ENCODE peak calls at places on chromosomes 4 and X, in eight cellular contexts. One of them, this sample, is unnamed.

GRCh38 chr4:180455226-180455625 is 1788.0 kb upstream of the TENM3 start:
- DNase-seq in NCI-H1092 treated with DMSO at 0.1 percent for 48 hours: no peak
- DNase-seq in posterior cingulate gyrus: no peak
- DNase-seq in NCI-H1436: no peak
- DNase-seq in stimulated activated CD4-positive, alpha-beta T cell treated with anti-CD3 and anti-CD28 coated beads, Interleukin-12 subunit alpha, Interleukin-12 subunit beta, amount 100 ng/mL, for 4 hours: no peak
- DNase-seq in foreskin fibroblast: no peak
- DNase-seq in hypothalamus: no peak
- DNase-seq in stimulated activated naive CD4-positive, alpha-beta T cell: no peak
- DNase-seq in this sample: no peak

GRCh38 chr4:142336251-142336934 is 509.7 kb downstream of the INPP4B start:
- DNase-seq in NCI-H1092 treated with DMSO at 0.1 percent for 48 hours: no peak
- DNase-seq in posterior cingulate gyrus: no peak
- DNase-seq in NCI-H1436: no peak
- DNase-seq in stimulated activated CD4-positive, alpha-beta T cell treated with anti-CD3 and anti-CD28 coated beads, Interleukin-12 subunit alpha, Interleukin-12 subunit beta, amount 100 ng/mL, for 4 hours: no peak
- DNase-seq in foreskin fibroblast: no peak
- DNase-seq in hypothalamus: no peak
- DNase-seq in stimulated activated naive CD4-positive, alpha-beta T cell: no peak
- DNase-seq in this sample: no peak

GRCh38 chrX:74922922-74923321 is 2.3 kb downstream of the NEXMIF start:
- DNase-seq in NCI-H1092 treated with DMSO at 0.1 percent for 48 hours: no peak
- DNase-seq in posterior cingulate gyrus: no peak
- DNase-seq in NCI-H1436: no peak
- DNase-seq in stimulated activated CD4-positive, alpha-beta T cell treated with anti-CD3 and anti-CD28 coated beads, Interleukin-12 subunit alpha, Interleukin-12 subunit beta, amount 100 ng/mL, for 4 hours: no peak
- DNase-seq in foreskin fibroblast: no peak
- DNase-seq in hypothalamus: no peak
- DNase-seq in stimulated activated naive CD4-positive, alpha-beta T cell: no peak
- DNase-seq in this sample: no peak

GRCh38 chr4:30586850-30587249 is 133.3 kb upstream of the PCDH7 start:
- DNase-seq in NCI-H1092 treated with DMSO at 0.1 percent for 48 hours: no peak
- DNase-seq in posterior cingulate gyrus: no peak
- DNase-seq in NCI-H1436: no peak
- DNase-seq in stimulated activated CD4-positive, alpha-beta T cell treated with anti-CD3 and anti-CD28 coated beads, Interleukin-12 subunit alpha, Interleukin-12 subunit beta, amount 100 ng/mL, for 4 hours: no peak
- DNase-seq in foreskin fibroblast: no peak
- DNase-seq in hypothalamus: no peak
- DNase-seq in stimulated activated naive CD4-positive, alpha-beta T cell: no peak
- DNase-seq in this sample: no peak

GRCh38 chrX:13126785-13127184 is 82.4 kb upstream of the FAM9C start:
- DNase-seq in NCI-H1092 treated with DMSO at 0.1 percent for 48 hours: no peak
- DNase-seq in posterior cingulate gyrus: no peak
- DNase-seq in NCI-H1436: no peak
- DNase-seq in stimulated activated CD4-positive, alpha-beta T cell treated with anti-CD3 and anti-CD28 coated beads, Interleukin-12 subunit alpha, Interleukin-12 subunit beta, amount 100 ng/mL, for 4 hours: no peak
- DNase-seq in foreskin fibroblast: no peak
- DNase-seq in hypothalamus: no peak
- DNase-seq in stimulated activated naive CD4-positive, alpha-beta T cell: no peak
- DNase-seq in this sample: no peak

GRCh38 chrX:72258174-72258573 is 18.9 kb downstream of the RPS4X start:
- DNase-seq in NCI-H1092 treated with DMSO at 0.1 percent for 48 hours: no peak
- DNase-seq in posterior cingulate gyrus: no peak
- DNase-seq in NCI-H1436: no peak
- DNase-seq in stimulated activated CD4-positive, alpha-beta T cell treated with anti-CD3 and anti-CD28 coated beads, Interleukin-12 subunit alpha, Interleukin-12 subunit beta, amount 100 ng/mL, for 4 hours: no peak
- DNase-seq in foreskin fibroblast: peak; percentile 92
- DNase-seq in hypothalamus: no peak
- DNase-seq in stimulated activated naive CD4-positive, alpha-beta T cell: no peak
- DNase-seq in this sample: peak; percentile 20

GRCh38 chr4:3402409-3403103 is 39.2 kb upstream of the HGFAC start:
- DNase-seq in NCI-H1092 treated with DMSO at 0.1 percent for 48 hours: no peak
- DNase-seq in posterior cingulate gyrus: peak; percentile 1
- DNase-seq in NCI-H1436: no peak
- DNase-seq in stimulated activated CD4-positive, alpha-beta T cell treated with anti-CD3 and anti-CD28 coated beads, Interleukin-12 subunit alpha, Interleukin-12 subunit beta, amount 100 ng/mL, for 4 hours: no peak
- DNase-seq in foreskin fibroblast: peak; percentile 43
- DNase-seq in hypothalamus: no peak
- DNase-seq in stimulated activated naive CD4-positive, alpha-beta T cell: no peak
- DNase-seq in this sample: no peak

GRCh38 chr4:116872941-116873340 is 212.4 kb downstream of the TRAM1L1 start:
- DNase-seq in NCI-H1092 treated with DMSO at 0.1 percent for 48 hours: no peak
- DNase-seq in posterior cingulate gyrus: no peak
- DNase-seq in NCI-H1436: no peak
- DNase-seq in stimulated activated CD4-positive, alpha-beta T cell treated with anti-CD3 and anti-CD28 coated beads, Interleukin-12 subunit alpha, Interleukin-12 subunit beta, amount 100 ng/mL, for 4 hours: no peak
- DNase-seq in foreskin fibroblast: no peak
- DNase-seq in hypothalamus: no peak
- DNase-seq in stimulated activated naive CD4-positive, alpha-beta T cell: no peak
- DNase-seq in this sample: no peak

GRCh38 chrX:154366666-154367055 is 7.8 kb downstream of the FLNA start:
- DNase-seq in NCI-H1092 treated with DMSO at 0.1 percent for 48 hours: no peak
- DNase-seq in posterior cingulate gyrus: no peak
- DNase-seq in NCI-H1436: no peak
- DNase-seq in stimulated activated CD4-positive, alpha-beta T cell treated with anti-CD3 and anti-CD28 coated beads, Interleukin-12 subunit alpha, Interleukin-12 subunit beta, amount 100 ng/mL, for 4 hours: no peak
- DNase-seq in foreskin fibroblast: peak; percentile 40
- DNase-seq in hypothalamus: peak; percentile 12
- DNase-seq in stimulated activated naive CD4-positive, alpha-beta T cell: no peak
- DNase-seq in this sample: no peak

GRCh38 chrX:18964026-18964425 is 19.9 kb downstream of the PHKA2 start:
- DNase-seq in NCI-H1092 treated with DMSO at 0.1 percent for 48 hours: no peak
- DNase-seq in posterior cingulate gyrus: no peak
- DNase-seq in NCI-H1436: no peak
- DNase-seq in stimulated activated CD4-positive, alpha-beta T cell treated with anti-CD3 and anti-CD28 coated beads, Interleukin-12 subunit alpha, Interleukin-12 subunit beta, amount 100 ng/mL, for 4 hours: no peak
- DNase-seq in foreskin fibroblast: no peak
- DNase-seq in hypothalamus: no peak
- DNase-seq in stimulated activated naive CD4-positive, alpha-beta T cell: no peak
- DNase-seq in this sample: no peak

GRCh38 chr4:27474691-27475090 is 614.0 kb downstream of the STIM2 start:
- DNase-seq in NCI-H1092 treated with DMSO at 0.1 percent for 48 hours: no peak
- DNase-seq in posterior cingulate gyrus: no peak
- DNase-seq in NCI-H1436: no peak
- DNase-seq in stimulated activated CD4-positive, alpha-beta T cell treated with anti-CD3 and anti-CD28 coated beads, Interleukin-12 subunit alpha, Interleukin-12 subunit beta, amount 100 ng/mL, for 4 hours: no peak
- DNase-seq in foreskin fibroblast: no peak
- DNase-seq in hypothalamus: no peak
- DNase-seq in stimulated activated naive CD4-positive, alpha-beta T cell: no peak
- DNase-seq in this sample: no peak

GRCh38 chr4:24840362-24840761 is 45.0 kb downstream of the SOD3 start:
- DNase-seq in NCI-H1092 treated with DMSO at 0.1 percent for 48 hours: no peak
- DNase-seq in posterior cingulate gyrus: no peak
- DNase-seq in NCI-H1436: no peak
- DNase-seq in stimulated activated CD4-positive, alpha-beta T cell treated with anti-CD3 and anti-CD28 coated beads, Interleukin-12 subunit alpha, Interleukin-12 subunit beta, amount 100 ng/mL, for 4 hours: no peak
- DNase-seq in foreskin fibroblast: no peak
- DNase-seq in hypothalamus: no peak
- DNase-seq in stimulated activated naive CD4-positive, alpha-beta T cell: no peak
- DNase-seq in this sample: no peak

GRCh38 chr4:89724716-89725115 is 112.2 kb downstream of the SNCA start:
- DNase-seq in NCI-H1092 treated with DMSO at 0.1 percent for 48 hours: no peak
- DNase-seq in posterior cingulate gyrus: no peak
- DNase-seq in NCI-H1436: no peak
- DNase-seq in stimulated activated CD4-positive, alpha-beta T cell treated with anti-CD3 and anti-CD28 coated beads, Interleukin-12 subunit alpha, Interleukin-12 subunit beta, amount 100 ng/mL, for 4 hours: no peak
- DNase-seq in foreskin fibroblast: peak; percentile 82
- DNase-seq in hypothalamus: no peak
- DNase-seq in stimulated activated naive CD4-positive, alpha-beta T cell: no peak
- DNase-seq in this sample: no peak

GRCh38 chrX:17860811-17861495 is at the start of gene RAI2:
- DNase-seq in NCI-H1092 treated with DMSO at 0.1 percent for 48 hours: no peak
- DNase-seq in posterior cingulate gyrus: no peak
- DNase-seq in NCI-H1436: no peak
- DNase-seq in stimulated activated CD4-positive, alpha-beta T cell treated with anti-CD3 and anti-CD28 coated beads, Interleukin-12 subunit alpha, Interleukin-12 subunit beta, amount 100 ng/mL, for 4 hours: peak; percentile 12
- DNase-seq in foreskin fibroblast: peak; percentile 29
- DNase-seq in hypothalamus: peak; percentile 1
- DNase-seq in stimulated activated naive CD4-positive, alpha-beta T cell: peak; percentile 11
- DNase-seq in this sample: peak; percentile 19

GRCh38 chrX:115147220-115147619 is 42.0 kb upstream of the RBMXL3 start:
- DNase-seq in NCI-H1092 treated with DMSO at 0.1 percent for 48 hours: peak; percentile 41
- DNase-seq in posterior cingulate gyrus: no peak
- DNase-seq in NCI-H1436: no peak
- DNase-seq in stimulated activated CD4-positive, alpha-beta T cell treated with anti-CD3 and anti-CD28 coated beads, Interleukin-12 subunit alpha, Interleukin-12 subunit beta, amount 100 ng/mL, for 4 hours: no peak
- DNase-seq in foreskin fibroblast: peak; percentile 19
- DNase-seq in hypothalamus: no peak
- DNase-seq in stimulated activated naive CD4-positive, alpha-beta T cell: no peak
- DNase-seq in this sample: no peak

GRCh38 chr4:152901205-152901604 is 34.9 kb upstream of the FHDC1 start:
- DNase-seq in NCI-H1092 treated with DMSO at 0.1 percent for 48 hours: no peak
- DNase-seq in posterior cingulate gyrus: no peak
- DNase-seq in NCI-H1436: no peak
- DNase-seq in stimulated activated CD4-positive, alpha-beta T cell treated with anti-CD3 and anti-CD28 coated beads, Interleukin-12 subunit alpha, Interleukin-12 subunit beta, amount 100 ng/mL, for 4 hours: no peak
- DNase-seq in foreskin fibroblast: no peak
- DNase-seq in hypothalamus: no peak
- DNase-seq in stimulated activated naive CD4-positive, alpha-beta T cell: no peak
- DNase-seq in this sample: no peak

GRCh38 chr4:84319124-84319523 is 180.0 kb downstream of the NKX6-1 start:
- DNase-seq in NCI-H1092 treated with DMSO at 0.1 percent for 48 hours: no peak
- DNase-seq in posterior cingulate gyrus: no peak
- DNase-seq in NCI-H1436: no peak
- DNase-seq in stimulated activated CD4-positive, alpha-beta T cell treated with anti-CD3 and anti-CD28 coated beads, Interleukin-12 subunit alpha, Interleukin-12 subunit beta, amount 100 ng/mL, for 4 hours: no peak
- DNase-seq in foreskin fibroblast: no peak
- DNase-seq in hypothalamus: no peak
- DNase-seq in stimulated activated naive CD4-positive, alpha-beta T cell: no peak
- DNase-seq in this sample: no peak

GRCh38 chr4:14165253-14165942 is 537.9 kb upstream of the BOD1L1 start:
- DNase-seq in NCI-H1092 treated with DMSO at 0.1 percent for 48 hours: no peak
- DNase-seq in posterior cingulate gyrus: no peak
- DNase-seq in NCI-H1436: no peak
- DNase-seq in stimulated activated CD4-positive, alpha-beta T cell treated with anti-CD3 and anti-CD28 coated beads, Interleukin-12 subunit alpha, Interleukin-12 subunit beta, amount 100 ng/mL, for 4 hours: no peak
- DNase-seq in foreskin fibroblast: no peak
- DNase-seq in hypothalamus: no peak
- DNase-seq in stimulated activated naive CD4-positive, alpha-beta T cell: no peak
- DNase-seq in this sample: no peak

This sample was measured in Calu3.